ENCODE peak calls at places on chromosome 1, in four cellular contexts. B, S, F and Y are unnamed samples.

GRCh38 chr1:92877081-92877711 is 45.4 kb downstream of the RPL5 start:
- DNase-seq in B (no peak), S (no peak), F (no peak), Y (no peak)

GRCh38 chr1:156925154-156926010 is 5.0 kb downstream of the LRRC71 start:
- DNase-seq in B (no peak), S (no peak), F (no peak), Y (no peak)

GRCh38 chr1:53362270-53362669 is 34.4 kb upstream of the LRP8 start:
- DNase-seq in B (no peak), S (no peak), F (peak; percentile 20), Y (no peak)

GRCh38 chr1:90706437-90707362 is 10.4 kb downstream of the BARHL2 start:
- DNase-seq in B (no peak), S (no peak), F (peak; percentile 74), Y (peak; percentile 49)

GRCh38 chr1:160681067-160681890 is 30.3 kb downstream of the CD48 start:
- DNase-seq in B (peak; percentile 20), S (peak; percentile 43), F (peak; percentile 94), Y (no peak)

GRCh38 chr1:229364216-229365065 is 21.6 kb upstream of the CCSAP start:
- DNase-seq in B (no peak), S (no peak), F (no peak), Y (no peak)

GRCh38 chr1:152166966-152167365 is 7.9 kb upstream of the RPTN start:
- DNase-seq in B (no peak), S (no peak), F (no peak), Y (no peak)

GRCh38 chr1:175192111-175192629 is 406 bp downstream of the KIAA0040 start:
- DNase-seq in B (no peak), S (no peak), F (peak; percentile 53), Y (peak; percentile 71)

GRCh38 chr1:219938706-219939105 is 10.3 kb upstream of the SLC30A10 start:
- DNase-seq in B (peak; percentile 79), S (no peak), F (no peak), Y (no peak)

GRCh38 chr1:180778782-180779398 is 133.8 kb upstream of the KIAA1614 start:
- DNase-seq in B (peak; percentile 30), S (peak; percentile 26), F (peak; percentile 33), Y (peak; percentile 13)

GRCh38 chr1:204971700-204972336 is 71.2 kb upstream of the CNTN2 start:
- DNase-seq in B (peak; percentile 70), S (peak; percentile 61), F (no peak), Y (no peak)

GRCh38 chr1:226942392-226942791 is 2.3 kb downstream of the COQ8A start:
- DNase-seq in B (no peak), S (no peak), F (no peak), Y (no peak)

DNA sequence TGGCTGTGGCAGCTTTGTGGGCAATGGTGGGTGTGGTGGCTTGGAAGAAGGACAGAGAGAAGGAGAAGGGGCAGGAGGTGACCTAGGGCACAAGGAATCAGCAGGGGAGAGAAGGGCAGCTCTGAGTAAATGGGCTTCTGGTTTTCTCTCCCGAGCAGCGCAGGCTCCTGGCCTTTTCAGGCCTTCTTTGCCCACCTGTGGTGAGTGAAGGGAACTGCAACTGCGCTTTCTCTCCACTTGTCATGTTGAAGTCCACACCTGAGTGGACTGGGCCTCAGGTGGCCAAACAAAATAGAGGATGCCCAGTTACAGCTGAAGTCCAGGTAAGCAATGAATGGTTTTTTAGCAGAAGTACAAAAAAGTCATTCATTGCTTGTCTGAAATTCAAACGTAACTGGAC is 29.4 kb upstream of the KCNA10 start:
- DNase-seq in B (peak; percentile 21), S (peak; percentile 36), F (peak; percentile 61), Y (peak; percentile 34)
- TF ChIP-seq CTCF in B (peak; percentile 25), S (peak; percentile 18), F (peak; percentile 67), Y (peak; percentile 48)

DNA sequence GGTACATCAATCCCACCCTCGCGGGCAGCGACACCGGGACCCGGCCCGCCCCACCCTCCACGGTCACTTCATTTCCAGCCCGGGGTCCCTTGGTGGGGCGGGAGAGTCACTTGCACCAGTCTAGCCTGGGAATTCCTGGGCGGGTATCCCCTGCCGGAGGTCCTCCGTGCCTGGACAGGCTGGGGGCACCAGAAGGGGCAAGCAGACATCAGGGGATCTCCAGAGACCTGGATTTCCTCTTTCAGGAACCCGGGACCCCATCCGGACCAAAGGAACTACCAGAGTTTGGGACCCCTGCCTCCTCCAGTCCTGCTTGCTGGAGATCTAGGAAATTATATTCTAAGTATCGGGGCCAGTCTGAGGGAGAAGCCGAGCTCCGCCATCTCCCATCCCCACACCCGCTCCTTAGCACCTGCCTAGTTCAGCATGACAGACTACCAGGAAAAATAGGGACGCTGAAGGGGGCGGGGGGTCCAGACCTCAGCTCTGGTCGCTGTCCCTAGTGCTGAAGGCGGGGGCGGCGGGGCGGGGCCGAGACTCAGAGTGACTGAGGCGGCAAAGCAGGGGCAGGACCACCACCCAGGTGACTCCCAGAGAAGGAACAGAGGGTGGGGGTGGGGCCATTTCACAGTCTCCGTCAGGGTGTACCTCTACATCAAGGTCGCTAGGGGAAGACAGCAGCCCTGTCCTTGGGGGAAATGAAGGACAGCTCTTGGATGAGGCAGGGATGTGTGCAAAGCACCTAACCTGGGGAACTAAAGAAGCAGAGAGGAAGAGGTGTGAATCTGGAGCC is 829 bp downstream of the HCN3 start:
- DNase-seq in B (peak; percentile 58), S (peak; percentile 86), F (peak; percentile 99), Y (peak; percentile 73)
- TF ChIP-seq CTCF in B (peak; percentile 43), S (peak; percentile 33), F (peak; percentile 68), Y (peak; percentile 20)

GRCh38 chr1:111030590-111030989 is 66.9 kb upstream of the LRIF1 start:
- DNase-seq in B (peak; percentile 33), S (peak; percentile 2), F (peak; percentile 59), Y (no peak)
- TF ChIP-seq CTCF in B (peak; percentile 77), S (peak; percentile 56), F (peak; percentile 86), Y (peak; percentile 59)

DNA sequence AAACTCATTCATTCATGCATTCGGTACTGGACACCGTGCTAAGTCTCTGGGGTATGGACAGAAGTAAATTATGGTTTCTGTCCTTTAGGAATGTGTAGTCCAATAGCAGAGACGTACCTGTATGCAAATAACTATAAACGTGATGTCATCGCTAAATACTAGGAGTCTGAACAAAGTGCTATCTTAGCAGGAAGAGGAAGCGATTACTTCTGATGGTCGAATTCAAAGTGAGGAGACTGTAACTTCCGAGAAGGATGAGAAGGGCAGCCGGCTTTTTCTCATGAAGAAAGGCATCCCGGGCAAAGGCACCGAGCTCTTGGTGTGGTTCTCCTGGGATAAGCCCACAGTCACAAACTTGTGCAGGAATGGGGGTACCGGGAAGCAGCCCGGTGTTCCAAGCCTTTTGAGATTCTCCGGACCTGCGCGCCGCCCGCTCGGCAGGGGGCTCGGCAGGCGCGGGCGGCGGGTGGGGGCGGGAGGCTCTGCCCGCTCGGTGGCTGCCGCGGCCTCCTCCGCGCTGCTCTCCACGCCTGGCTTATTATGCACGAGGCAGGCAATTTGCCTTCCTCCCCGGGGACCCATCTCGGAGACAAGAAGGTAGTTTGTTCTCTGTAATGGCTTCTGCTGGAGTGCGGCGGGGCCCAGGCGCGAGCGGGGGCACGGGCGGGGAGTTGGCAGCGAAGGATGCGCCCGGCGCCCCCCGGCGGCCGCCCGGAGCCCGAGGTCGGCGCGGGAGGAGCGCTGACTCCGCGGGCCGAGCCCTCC is 67.5 kb upstream of the CD1D start:
- DNase-seq in B (peak; percentile 49), S (peak; percentile 63), F (peak; percentile 68), Y (no peak)
- TF ChIP-seq CTCF in B (peak; percentile 74), S (peak; percentile 87), F (peak; percentile 79), Y (no peak)

GRCh38 chr1:230858918-230859819 is 9.2 kb downstream of the C1orf198 start:
- DNase-seq in B (no peak), S (no peak), F (no peak), Y (no peak)

GRCh38 chr1:230861970-230862595 is 6.2 kb downstream of the C1orf198 start:
- DNase-seq in B (no peak), S (no peak), F (no peak), Y (no peak)

GRCh38 chr1:230858236-230858820 is 10.0 kb downstream of the C1orf198 start:
- DNase-seq in B (no peak), S (no peak), F (no peak), Y (no peak)

GRCh38 chr1:230861489-230861888 is 6.8 kb downstream of the C1orf198 start:
- DNase-seq in B (no peak), S (no peak), F (peak; percentile 73), Y (no peak)

DNA sequence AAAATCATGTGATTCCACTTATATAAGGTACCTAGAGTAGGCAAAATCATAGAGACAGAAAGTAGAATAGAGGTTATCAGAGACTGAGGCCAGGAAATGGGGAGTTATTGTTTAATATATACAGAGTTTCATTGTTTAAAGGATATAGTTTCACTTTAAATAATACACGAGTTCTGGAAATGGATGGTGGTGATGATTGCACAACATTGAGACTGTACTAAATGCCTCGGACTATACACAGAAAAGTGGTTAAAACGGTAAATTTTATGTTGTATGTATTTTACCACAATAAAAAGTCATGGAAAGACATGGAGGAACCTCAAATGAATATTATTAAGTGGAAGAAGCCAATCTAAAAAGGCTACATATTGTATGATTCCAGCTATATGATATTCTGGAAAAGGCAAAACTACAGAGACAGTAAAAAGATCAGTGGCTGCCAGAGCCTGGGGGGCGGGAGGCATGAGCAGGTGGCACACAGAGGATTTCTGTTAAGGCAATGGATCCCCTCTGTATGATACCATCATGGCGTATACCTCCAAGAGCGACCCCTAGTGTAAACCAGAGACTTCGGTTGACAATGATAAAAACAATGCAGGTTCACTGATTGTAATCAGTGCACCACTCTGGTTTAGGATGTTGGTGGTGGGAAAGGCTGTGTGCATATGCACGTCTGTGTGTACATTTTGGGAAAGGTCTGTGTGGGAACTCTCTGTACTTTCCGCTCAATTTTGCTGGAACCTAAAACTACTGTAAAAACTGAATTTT is 7.5 kb downstream of the C1orf198 start:
- DNase-seq in B (no peak), S (no peak), F (no peak), Y (no peak)
- TF ChIP-seq CTCF in B (no peak), S (no peak), F (peak; percentile 41), Y (no peak)

DNA sequence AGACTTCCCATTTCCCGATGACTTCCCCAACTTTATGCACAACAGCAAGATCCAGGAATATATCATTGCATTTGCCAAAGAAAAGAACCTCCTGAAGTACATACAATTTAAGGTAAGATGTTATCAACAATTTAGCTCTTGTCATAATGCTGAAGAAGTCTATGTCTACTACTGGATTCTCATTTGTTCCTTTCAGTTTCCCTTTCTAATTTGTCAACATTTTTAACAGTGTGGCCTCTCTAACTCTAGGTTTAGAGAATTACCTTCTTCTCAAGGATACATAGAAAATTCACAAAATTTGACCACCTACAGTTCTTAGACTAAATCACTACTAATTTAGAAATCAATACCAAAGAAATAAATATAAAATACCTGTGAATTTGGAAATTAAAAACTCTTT is 13.2 kb downstream of the FMO3 start:
- DNase-seq in B (no peak), S (no peak), F (no peak), Y (no peak)
- TF ChIP-seq CTCF in B (no peak), S (no peak), F (no peak), Y (no peak)